ENCODE peak calls at places on chromosomes 6 and 20, in eight cellular contexts. One of them, this sample, is unnamed.

GRCh38 chr6:89268776-89269175 is 46.3 kb downstream of the GABRR2 start:
- DNase-seq in astrocyte of the spinal cord: peak; percentile 5
- DNase-seq in astrocyte of the cerebellum: peak; percentile 20
- DNase-seq in MM.1S: no peak
- DNase-seq in fibroblast of the aortic adventitia: no peak
- DNase-seq in colonic mucosa: no peak
- DNase-seq in AG10803: no peak
- DNase-seq in activated B cell treated with CpG ODN at 0.5 μM for 24 hours: no peak
- DNase-seq in this sample: no peak

GRCh38 chr20:12591949-12592470 is 416.8 kb upstream of the SPTLC3 start:
- DNase-seq in astrocyte of the spinal cord: no peak
- DNase-seq in astrocyte of the cerebellum: no peak
- DNase-seq in MM.1S: no peak
- DNase-seq in fibroblast of the aortic adventitia: no peak
- DNase-seq in colonic mucosa: no peak
- DNase-seq in AG10803: no peak
- DNase-seq in activated B cell treated with CpG ODN at 0.5 μM for 24 hours: no peak
- DNase-seq in this sample: no peak

GRCh38 chr6:45293306-45293705 is 34.8 kb upstream of the RUNX2 start:
- DNase-seq in astrocyte of the spinal cord: no peak
- DNase-seq in astrocyte of the cerebellum: no peak
- DNase-seq in MM.1S: peak; percentile 66
- DNase-seq in fibroblast of the aortic adventitia: no peak
- DNase-seq in colonic mucosa: no peak
- DNase-seq in AG10803: no peak
- DNase-seq in activated B cell treated with CpG ODN at 0.5 μM for 24 hours: no peak
- DNase-seq in this sample: no peak

GRCh38 chr20:36579996-36580545 is 6.7 kb downstream of the TGIF2 start:
- DNase-seq in astrocyte of the spinal cord: peak; percentile 68
- DNase-seq in astrocyte of the cerebellum: peak; percentile 41
- DNase-seq in MM.1S: no peak
- DNase-seq in fibroblast of the aortic adventitia: peak; percentile 38
- DNase-seq in colonic mucosa: no peak
- DNase-seq in AG10803: peak; percentile 15
- DNase-seq in activated B cell treated with CpG ODN at 0.5 μM for 24 hours: no peak
- DNase-seq in this sample: no peak

GRCh38 chr6:39642300-39642699 is 82.9 kb downstream of the KIF6 start:
- DNase-seq in astrocyte of the spinal cord: peak; percentile 38
- DNase-seq in astrocyte of the cerebellum: no peak
- DNase-seq in MM.1S: no peak
- DNase-seq in fibroblast of the aortic adventitia: no peak
- DNase-seq in colonic mucosa: no peak
- DNase-seq in AG10803: no peak
- DNase-seq in activated B cell treated with CpG ODN at 0.5 μM for 24 hours: no peak
- DNase-seq in this sample: no peak

GRCh38 chr6:115485400-115485799 is 575.3 kb downstream of the FRK start:
- DNase-seq in astrocyte of the spinal cord: no peak
- DNase-seq in astrocyte of the cerebellum: no peak
- DNase-seq in MM.1S: no peak
- DNase-seq in fibroblast of the aortic adventitia: no peak
- DNase-seq in colonic mucosa: no peak
- DNase-seq in AG10803: no peak
- DNase-seq in activated B cell treated with CpG ODN at 0.5 μM for 24 hours: no peak
- DNase-seq in this sample: no peak

GRCh38 chr20:62900052-62900691 is 26.1 kb downstream of the DIDO1 start:
- DNase-seq in astrocyte of the spinal cord: peak; percentile 68
- DNase-seq in astrocyte of the cerebellum: no peak
- DNase-seq in MM.1S: peak; percentile 29
- DNase-seq in fibroblast of the aortic adventitia: peak; percentile 68
- DNase-seq in colonic mucosa: peak; percentile 81
- DNase-seq in AG10803: peak; percentile 67
- DNase-seq in activated B cell treated with CpG ODN at 0.5 μM for 24 hours: peak; percentile 55
- DNase-seq in this sample: peak; percentile 92

GRCh38 chr20:58619847-58620431 is 31.1 kb upstream of the STX16 start:
- DNase-seq in astrocyte of the spinal cord: no peak
- DNase-seq in astrocyte of the cerebellum: no peak
- DNase-seq in MM.1S: no peak
- DNase-seq in fibroblast of the aortic adventitia: no peak
- DNase-seq in colonic mucosa: no peak
- DNase-seq in AG10803: no peak
- DNase-seq in activated B cell treated with CpG ODN at 0.5 μM for 24 hours: no peak
- DNase-seq in this sample: no peak

GRCh38 chr20:60137657-60138245 is 179.5 kb downstream of the CDH26 start:
- DNase-seq in astrocyte of the spinal cord: peak; percentile 24
- DNase-seq in astrocyte of the cerebellum: no peak
- DNase-seq in MM.1S: peak; percentile 83
- DNase-seq in fibroblast of the aortic adventitia: no peak
- DNase-seq in colonic mucosa: peak; percentile 38
- DNase-seq in AG10803: peak; percentile 12
- DNase-seq in activated B cell treated with CpG ODN at 0.5 μM for 24 hours: no peak
- DNase-seq in this sample: no peak

GRCh38 chr20:63692436-63693078 is 3.9 kb upstream of the TNFRSF6B start:
- DNase-seq in astrocyte of the spinal cord: no peak
- DNase-seq in astrocyte of the cerebellum: no peak
- DNase-seq in MM.1S: no peak
- DNase-seq in fibroblast of the aortic adventitia: peak; percentile 13
- DNase-seq in colonic mucosa: peak; percentile 65
- DNase-seq in AG10803: peak; percentile 44
- DNase-seq in activated B cell treated with CpG ODN at 0.5 μM for 24 hours: no peak
- DNase-seq in this sample: no peak

GRCh38 chr6:16205377-16206144 is 32.8 kb upstream of the GMPR start:
- DNase-seq in astrocyte of the spinal cord: peak; percentile 99
- DNase-seq in astrocyte of the cerebellum: peak; percentile 99
- DNase-seq in MM.1S: no peak
- DNase-seq in fibroblast of the aortic adventitia: peak; percentile 56
- DNase-seq in colonic mucosa: no peak
- DNase-seq in AG10803: peak; percentile 100
- DNase-seq in activated B cell treated with CpG ODN at 0.5 μM for 24 hours: no peak
- DNase-seq in this sample: peak; percentile 74

GRCh38 chr6:44286285-44286565 is 16.0 kb downstream of the TMEM151B start:
- DNase-seq in astrocyte of the spinal cord: no peak
- DNase-seq in astrocyte of the cerebellum: no peak
- DNase-seq in MM.1S: no peak
- DNase-seq in fibroblast of the aortic adventitia: no peak
- DNase-seq in colonic mucosa: no peak
- DNase-seq in AG10803: no peak
- DNase-seq in activated B cell treated with CpG ODN at 0.5 μM for 24 hours: no peak
- DNase-seq in this sample: no peak

GRCh38 chr6:44284867-44285266 is 14.6 kb downstream of the TMEM151B start:
- DNase-seq in astrocyte of the spinal cord: no peak
- DNase-seq in astrocyte of the cerebellum: no peak
- DNase-seq in MM.1S: no peak
- DNase-seq in fibroblast of the aortic adventitia: no peak
- DNase-seq in colonic mucosa: no peak
- DNase-seq in AG10803: no peak
- DNase-seq in activated B cell treated with CpG ODN at 0.5 μM for 24 hours: no peak
- DNase-seq in this sample: no peak

GRCh38 chr6:44284119-44284518 is 13.9 kb downstream of the TMEM151B start:
- DNase-seq in astrocyte of the spinal cord: no peak
- DNase-seq in astrocyte of the cerebellum: no peak
- DNase-seq in MM.1S: no peak
- DNase-seq in fibroblast of the aortic adventitia: no peak
- DNase-seq in colonic mucosa: no peak
- DNase-seq in AG10803: no peak
- DNase-seq in activated B cell treated with CpG ODN at 0.5 μM for 24 hours: no peak
- DNase-seq in this sample: no peak

GRCh38 chr6:44285552-44286284 is 15.5 kb downstream of the TMEM151B start:
- DNase-seq in astrocyte of the spinal cord: peak; percentile 18
- DNase-seq in astrocyte of the cerebellum: no peak
- DNase-seq in MM.1S: no peak
- DNase-seq in fibroblast of the aortic adventitia: peak; percentile 19
- DNase-seq in colonic mucosa: no peak
- DNase-seq in AG10803: no peak
- DNase-seq in activated B cell treated with CpG ODN at 0.5 μM for 24 hours: no peak
- DNase-seq in this sample: no peak

GRCh38 chr6:44286747-44287146 is 16.5 kb downstream of the TMEM151B start:
- DNase-seq in astrocyte of the spinal cord: no peak
- DNase-seq in astrocyte of the cerebellum: no peak
- DNase-seq in MM.1S: no peak
- DNase-seq in fibroblast of the aortic adventitia: no peak
- DNase-seq in colonic mucosa: no peak
- DNase-seq in AG10803: no peak
- DNase-seq in activated B cell treated with CpG ODN at 0.5 μM for 24 hours: no peak
- DNase-seq in this sample: no peak
- TF ChIP-seq CTCF in astrocyte of the spinal cord: no peak
- TF ChIP-seq CTCF in astrocyte of the cerebellum: no peak
- TF ChIP-seq CTCF in MM.1S: peak; percentile 8
- TF ChIP-seq CTCF in fibroblast of the aortic adventitia: no peak
- TF ChIP-seq CTCF in colonic mucosa: no peak
- TF ChIP-seq CTCF in AG10803: no peak
- TF ChIP-seq CTCF in activated B cell treated with CpG ODN at 0.5 μM for 24 hours: no peak
- TF ChIP-seq CTCF in this sample: no peak

GRCh38 chr6:21587182-21587924 is 6.2 kb upstream of the SOX4 start:
- DNase-seq in astrocyte of the spinal cord: peak; percentile 65
- DNase-seq in astrocyte of the cerebellum: no peak
- DNase-seq in MM.1S: peak; percentile 47
- DNase-seq in fibroblast of the aortic adventitia: peak; percentile 76
- DNase-seq in colonic mucosa: peak; percentile 70
- DNase-seq in AG10803: peak; percentile 53
- DNase-seq in activated B cell treated with CpG ODN at 0.5 μM for 24 hours: peak; percentile 40
- DNase-seq in this sample: peak; percentile 49
- TF ChIP-seq CTCF in astrocyte of the spinal cord: peak; percentile 34
- TF ChIP-seq CTCF in astrocyte of the cerebellum: peak; percentile 41
- TF ChIP-seq CTCF in MM.1S: no peak
- TF ChIP-seq CTCF in fibroblast of the aortic adventitia: peak; percentile 54
- TF ChIP-seq CTCF in colonic mucosa: no peak
- TF ChIP-seq CTCF in AG10803: peak; percentile 38
- TF ChIP-seq CTCF in activated B cell treated with CpG ODN at 0.5 μM for 24 hours: no peak
- TF ChIP-seq CTCF in this sample: no peak

DNA sequence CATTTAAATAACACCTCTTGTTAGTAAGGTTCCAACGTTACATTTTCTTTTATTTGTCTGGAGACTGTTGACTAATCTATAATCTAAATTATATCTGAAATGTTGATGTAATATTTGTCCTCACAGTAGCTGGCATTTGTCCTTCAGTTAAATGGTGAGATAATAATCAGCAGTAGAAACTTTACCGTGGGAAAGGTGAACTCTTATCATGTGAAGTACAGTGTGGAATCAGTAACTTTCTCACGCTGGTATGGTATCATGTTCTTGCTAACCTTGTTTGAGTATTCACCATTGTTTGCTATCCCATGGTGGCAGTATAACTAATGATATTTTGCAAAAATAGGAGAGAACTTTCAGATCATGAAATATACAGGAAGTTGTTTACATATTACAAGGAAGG is 4.7 kb downstream of the GMNN start:
- DNase-seq in astrocyte of the spinal cord: no peak
- DNase-seq in astrocyte of the cerebellum: no peak
- DNase-seq in MM.1S: no peak
- DNase-seq in fibroblast of the aortic adventitia: no peak
- DNase-seq in colonic mucosa: no peak
- DNase-seq in AG10803: no peak
- DNase-seq in activated B cell treated with CpG ODN at 0.5 μM for 24 hours: no peak
- DNase-seq in this sample: peak; percentile 57
- TF ChIP-seq CTCF in astrocyte of the spinal cord: no peak
- TF ChIP-seq CTCF in astrocyte of the cerebellum: no peak
- TF ChIP-seq CTCF in MM.1S: no peak
- TF ChIP-seq CTCF in fibroblast of the aortic adventitia: no peak
- TF ChIP-seq CTCF in colonic mucosa: no peak
- TF ChIP-seq CTCF in AG10803: no peak
- TF ChIP-seq CTCF in activated B cell treated with CpG ODN at 0.5 μM for 24 hours: no peak
- TF ChIP-seq CTCF in this sample: no peak

DNA sequence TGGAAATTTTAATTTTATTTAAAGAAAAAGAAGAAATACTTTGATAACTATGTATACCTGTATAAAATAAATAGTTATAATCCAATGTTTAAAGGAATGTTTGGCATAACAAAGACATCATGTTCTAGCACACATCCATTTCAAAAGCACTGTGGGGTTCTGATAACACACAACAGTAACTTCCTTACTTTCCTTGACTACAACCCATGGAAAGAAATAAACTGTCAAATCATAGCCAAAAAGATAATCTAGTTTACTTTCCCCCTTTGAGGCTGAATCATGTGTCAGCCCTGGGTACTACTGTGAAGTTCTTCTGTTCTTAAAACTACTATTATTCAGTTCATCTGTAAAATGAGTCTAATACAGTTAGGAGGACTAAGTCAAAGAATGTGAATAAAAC is 61.4 kb upstream of the PKIB start:
- DNase-seq in astrocyte of the spinal cord: no peak
- DNase-seq in astrocyte of the cerebellum: no peak
- DNase-seq in MM.1S: no peak
- DNase-seq in fibroblast of the aortic adventitia: no peak
- DNase-seq in colonic mucosa: no peak
- DNase-seq in AG10803: no peak
- DNase-seq in activated B cell treated with CpG ODN at 0.5 μM for 24 hours: no peak
- DNase-seq in this sample: no peak
- TF ChIP-seq CTCF in astrocyte of the spinal cord: no peak
- TF ChIP-seq CTCF in astrocyte of the cerebellum: no peak
- TF ChIP-seq CTCF in MM.1S: no peak
- TF ChIP-seq CTCF in fibroblast of the aortic adventitia: no peak
- TF ChIP-seq CTCF in colonic mucosa: no peak
- TF ChIP-seq CTCF in AG10803: no peak
- TF ChIP-seq CTCF in activated B cell treated with CpG ODN at 0.5 μM for 24 hours: no peak
- TF ChIP-seq CTCF in this sample: no peak

GRCh38 chr6:157221049-157221816 is 102.1 kb downstream of the TMEM242 start:
- DNase-seq in astrocyte of the spinal cord: peak; percentile 67
- DNase-seq in astrocyte of the cerebellum: no peak
- DNase-seq in MM.1S: peak; percentile 47
- DNase-seq in fibroblast of the aortic adventitia: peak; percentile 65
- DNase-seq in colonic mucosa: peak; percentile 95
- DNase-seq in AG10803: peak; percentile 70
- DNase-seq in activated B cell treated with CpG ODN at 0.5 μM for 24 hours: peak; percentile 75
- DNase-seq in this sample: peak; percentile 87
- TF ChIP-seq CTCF in astrocyte of the spinal cord: peak; percentile 3
- TF ChIP-seq CTCF in astrocyte of the cerebellum: no peak
- TF ChIP-seq CTCF in MM.1S: no peak
- TF ChIP-seq CTCF in fibroblast of the aortic adventitia: peak; percentile 12
- TF ChIP-seq CTCF in colonic mucosa: no peak
- TF ChIP-seq CTCF in AG10803: peak; percentile 29
- TF ChIP-seq CTCF in activated B cell treated with CpG ODN at 0.5 μM for 24 hours: no peak
- TF ChIP-seq CTCF in this sample: peak; percentile 18

GRCh38 chr6:167910007-167910406 is 83.3 kb downstream of the AFDN start:
- DNase-seq in astrocyte of the spinal cord: no peak
- DNase-seq in astrocyte of the cerebellum: no peak
- DNase-seq in MM.1S: no peak
- DNase-seq in fibroblast of the aortic adventitia: no peak
- DNase-seq in colonic mucosa: no peak
- DNase-seq in AG10803: no peak
- DNase-seq in activated B cell treated with CpG ODN at 0.5 μM for 24 hours: no peak
- DNase-seq in this sample: no peak

GRCh38 chr6:167912494-167912893 is 85.0 kb upstream of the KIF25 start:
- DNase-seq in astrocyte of the spinal cord: no peak
- DNase-seq in astrocyte of the cerebellum: no peak
- DNase-seq in MM.1S: no peak
- DNase-seq in fibroblast of the aortic adventitia: no peak
- DNase-seq in colonic mucosa: no peak
- DNase-seq in AG10803: no peak
- DNase-seq in activated B cell treated with CpG ODN at 0.5 μM for 24 hours: no peak
- DNase-seq in this sample: no peak

GRCh38 chr6:167915139-167915538 is 82.3 kb upstream of the KIF25 start:
- DNase-seq in astrocyte of the spinal cord: no peak
- DNase-seq in astrocyte of the cerebellum: no peak
- DNase-seq in MM.1S: no peak
- DNase-seq in fibroblast of the aortic adventitia: no peak
- DNase-seq in colonic mucosa: no peak
- DNase-seq in AG10803: no peak
- DNase-seq in activated B cell treated with CpG ODN at 0.5 μM for 24 hours: no peak
- DNase-seq in this sample: no peak

GRCh38 chr6:167910652-167911051 is 83.9 kb downstream of the AFDN start:
- DNase-seq in astrocyte of the spinal cord: no peak
- DNase-seq in astrocyte of the cerebellum: no peak
- DNase-seq in MM.1S: no peak
- DNase-seq in fibroblast of the aortic adventitia: no peak
- DNase-seq in colonic mucosa: no peak
- DNase-seq in AG10803: no peak
- DNase-seq in activated B cell treated with CpG ODN at 0.5 μM for 24 hours: no peak
- DNase-seq in this sample: no peak

GRCh38 chr6:167913699-167914098 is 83.8 kb upstream of the KIF25 start:
- DNase-seq in astrocyte of the spinal cord: no peak
- DNase-seq in astrocyte of the cerebellum: no peak
- DNase-seq in MM.1S: no peak
- DNase-seq in fibroblast of the aortic adventitia: no peak
- DNase-seq in colonic mucosa: no peak
- DNase-seq in AG10803: no peak
- DNase-seq in activated B cell treated with CpG ODN at 0.5 μM for 24 hours: no peak
- DNase-seq in this sample: no peak
- TF ChIP-seq CTCF in astrocyte of the spinal cord: no peak
- TF ChIP-seq CTCF in astrocyte of the cerebellum: no peak
- TF ChIP-seq CTCF in MM.1S: no peak
- TF ChIP-seq CTCF in fibroblast of the aortic adventitia: no peak
- TF ChIP-seq CTCF in colonic mucosa: no peak
- TF ChIP-seq CTCF in AG10803: no peak
- TF ChIP-seq CTCF in activated B cell treated with CpG ODN at 0.5 μM for 24 hours: no peak
- TF ChIP-seq CTCF in this sample: no peak